ENCODE peak calls at places on chromosome 20, in ten cellular contexts. B is right lobe of liver, K is transverse colon, Q is uterus, F is sigmoid colon, P is stomach, D is K562, Z is thyroid gland, X is A549, R is Peyer's patch. E is an unnamed sample.

GRCh38 chr20:32004963-32005362 is 5.3 kb upstream of the CCM2L start:
- DNase-seq in B (no peak), Q (no peak), Z (no peak), R (no peak), D (peak; percentile 30), F (no peak), X (peak; percentile 35), P (no peak), K (no peak), E (no peak)

GRCh38 chr20:44688053-44688625 is 27.0 kb upstream of the CCN5 start:
- DNase-seq in R (no peak), P (no peak), D (no peak), K (no peak), Q (no peak), Z (no peak), F (no peak), B (no peak), X (no peak), E (no peak)

GRCh38 chr20:62741701-62742491 is 33.3 kb downstream of the NTSR1 start:
- DNase-seq in Q (no peak), P (no peak), R (peak; percentile 37), B (peak; percentile 36), X (no peak), Z (no peak), D (no peak), F (no peak), K (no peak), E (peak; percentile 5)

GRCh38 chr20:23684261-23684660 is 4.6 kb downstream of the CST4 start:
- DNase-seq in Q (no peak), K (no peak), X (no peak), B (no peak), R (no peak), P (no peak), Z (no peak), F (no peak), D (no peak), E (no peak)

GRCh38 chr20:39268566-39268965 is 306.4 kb downstream of the DHX35 start:
- DNase-seq in Z (no peak), Q (no peak), F (no peak), D (no peak), K (no peak), X (no peak), R (no peak), B (no peak), P (no peak), E (peak; percentile 51)

GRCh38 chr20:19114410-19114809 is 98.0 kb upstream of the SLC24A3 start:
- DNase-seq in Z (no peak), D (no peak), R (no peak), K (no peak), Q (no peak), X (no peak), P (no peak), F (no peak), B (no peak), E (no peak)

GRCh38 chr20:46458891-46459750 is 52.7 kb upstream of the ELMO2 start:
- DNase-seq in D (no peak), Z (peak; percentile 71), Q (no peak), B (no peak), R (no peak), X (no peak), F (no peak), P (peak; percentile 68), K (peak; percentile 70), E (no peak)

GRCh38 chr20:1874534-1875168 is 20.6 kb upstream of the SIRPA start:
- DNase-seq in K (no peak), D (no peak), Q (no peak), B (no peak), F (no peak), Z (no peak), X (peak; percentile 65), P (peak; percentile 39), R (peak; percentile 89), E (no peak)

DNA sequence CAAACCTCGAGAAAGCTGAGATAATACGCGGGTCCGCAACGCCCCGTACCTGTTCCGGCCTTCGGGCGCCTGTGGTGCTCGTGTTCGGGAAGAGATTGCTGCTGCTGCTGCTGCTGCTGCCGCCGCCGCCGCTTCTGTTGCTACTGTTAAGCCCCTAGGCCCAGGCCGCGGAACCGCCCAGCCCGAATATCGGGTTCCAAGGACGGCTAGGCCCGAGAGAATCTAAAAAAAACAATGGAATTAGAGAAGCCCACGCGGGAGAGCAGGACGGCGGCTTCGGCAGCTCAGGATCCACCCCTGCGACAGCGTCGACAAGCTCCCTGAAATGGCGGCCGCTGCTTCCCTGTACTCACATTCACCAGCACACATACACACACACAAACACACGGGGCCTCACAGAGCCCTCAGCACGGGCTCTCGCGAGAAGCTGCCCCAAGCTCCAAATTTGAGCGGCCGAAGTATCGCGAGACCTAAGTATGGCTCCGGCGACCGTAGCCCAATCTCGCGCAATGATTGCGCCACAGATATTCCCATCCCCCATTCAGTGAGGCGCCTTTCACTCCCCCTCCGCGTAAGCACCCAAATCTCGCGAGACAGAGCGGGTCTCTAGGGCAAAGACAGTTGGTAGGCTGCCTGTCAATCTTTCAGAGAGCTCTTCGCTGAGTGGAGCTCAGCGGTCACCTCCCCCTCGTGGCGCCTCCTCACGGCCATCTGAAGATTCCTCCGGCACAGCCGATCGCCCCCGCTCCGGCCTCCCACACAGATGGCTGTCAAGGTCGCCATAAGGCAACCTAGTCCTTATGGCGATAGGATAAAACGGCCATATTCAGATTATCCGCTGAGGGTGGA is at the start of gene RBM39:
- DNase-seq in K (peak; percentile 100), Q (peak; percentile 100), D (peak; percentile 92), R (peak; percentile 99), X (peak; percentile 100), F (peak; percentile 100), P (peak; percentile 100), Z (peak; percentile 100), B (peak; percentile 99), E (peak; percentile 100)
- TF ChIP-seq POLR2A in K (peak; percentile 98), Q (peak; percentile 96), D (peak; percentile 99), R (peak; percentile 92), X (peak; percentile 89), F (peak; percentile 97), P (no peak), Z (peak; percentile 96), B (peak; percentile 96), E (peak; percentile 97)

DNA sequence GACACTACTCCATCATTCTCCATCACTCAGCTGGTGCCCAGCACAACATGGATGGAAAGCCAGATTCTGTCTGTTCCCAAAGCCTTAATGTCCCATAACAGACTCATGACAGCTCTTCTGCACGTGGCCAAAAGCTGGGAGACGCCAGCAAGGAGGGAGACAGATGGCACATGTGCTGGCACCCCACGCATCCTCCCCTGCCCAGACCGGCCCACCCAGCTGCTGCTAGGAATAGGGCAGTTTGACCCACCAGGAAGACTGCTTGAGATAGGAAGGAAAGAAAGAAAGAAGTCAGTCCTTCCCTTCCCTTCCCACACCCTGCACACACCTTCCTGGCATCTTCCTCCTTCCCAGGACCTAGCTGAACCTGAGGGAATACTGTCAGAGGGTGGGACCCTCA is 96.2 kb downstream of the PREX1 start:
- DNase-seq in X (no peak), R (no peak), Q (no peak), F (no peak), D (no peak), K (no peak), B (no peak), P (no peak), Z (no peak), E (no peak)
- TF ChIP-seq CTCF in X (no peak), R (no peak), Q (no peak), F (no peak), D (no peak), K (no peak), B (no peak), P (no peak), Z (no peak), E (no peak)

GRCh38 chr20:41694796-41695195 is 76.6 kb upstream of the CHD6 start:
- DNase-seq in R (no peak), B (no peak), X (no peak), Z (no peak), Q (no peak), K (no peak), F (no peak), D (no peak), P (no peak), E (no peak)

GRCh38 chr20:41690702-41691101 is 72.5 kb upstream of the CHD6 start:
- DNase-seq in R (no peak), B (no peak), F (no peak), D (no peak), Z (no peak), P (no peak), K (no peak), Q (no peak), X (no peak), E (no peak)

GRCh38 chr20:41696428-41696827 is 78.3 kb upstream of the CHD6 start:
- DNase-seq in Z (no peak), D (peak; percentile 35), F (no peak), R (no peak), B (no peak), X (no peak), K (no peak), Q (no peak), P (no peak), E (peak; percentile 51)

GRCh38 chr20:41693136-41693979 is 75.2 kb upstream of the CHD6 start:
- DNase-seq in X (peak; percentile 94), K (peak; percentile 82), B (peak; percentile 82), D (peak; percentile 64), R (peak; percentile 76), P (peak; percentile 84), Z (peak; percentile 83), Q (peak; percentile 75), F (peak; percentile 90), E (peak; percentile 89)

GRCh38 chr20:41692479-41693135 is 74.4 kb upstream of the CHD6 start:
- DNase-seq in P (peak; percentile 77), Z (peak; percentile 90), F (peak; percentile 94), D (peak; percentile 53), R (peak; percentile 79), B (peak; percentile 84), Q (peak; percentile 84), X (peak; percentile 77), K (peak; percentile 85), E (peak; percentile 89)
- TF ChIP-seq POLR2A in P (no peak), Z (no peak), F (no peak), D (no peak), R (peak; percentile 10), B (peak; percentile 7), Q (peak; percentile 19), X (no peak), K (no peak), E (no peak)

GRCh38 chr20:3669710-3670367 is 6.6 kb upstream of the GFRA4 start:
- DNase-seq in R (no peak), X (no peak), P (no peak), F (no peak), B (no peak), Q (no peak), K (no peak), D (no peak), Z (no peak), E (no peak)

GRCh38 chr20:3672864-3673550 is 8.8 kb downstream of the ADAM33 start:
- DNase-seq in F (no peak), Z (no peak), Q (no peak), K (no peak), D (no peak), R (no peak), X (no peak), P (no peak), B (no peak), E (no peak)

GRCh38 chr20:3670945-3671344 is 7.7 kb upstream of the GFRA4 start:
- DNase-seq in B (no peak), Q (no peak), R (no peak), F (no peak), X (no peak), K (no peak), Z (no peak), D (no peak), P (no peak), E (no peak)

GRCh38 chr20:3671986-3672863 is 9.0 kb upstream of the GFRA4 start:
- DNase-seq in F (no peak), R (no peak), D (no peak), X (no peak), Q (no peak), K (no peak), B (no peak), Z (peak; percentile 18), P (no peak), E (no peak)

GRCh38 chr20:3670511-3670910 is 7.3 kb upstream of the GFRA4 start:
- DNase-seq in K (no peak), P (no peak), Q (no peak), R (no peak), Z (no peak), B (no peak), D (no peak), X (no peak), F (no peak), E (no peak)
- TF ChIP-seq CTCF in K (no peak), P (no peak), Q (no peak), R (no peak), Z (no peak), B (no peak), D (no peak), X (no peak), F (no peak), E (no peak)